ENCODE peak calls at places on chromosomes 7 and 10, in ten cellular contexts. X, P, T, I, U, Q, F, D, H and Y are unnamed samples.

GRCh38 chr10:49592726-49593563 is 17.2 kb upstream of the SLC18A3 start:
- DNase-seq in U (no peak), X (peak; percentile 60), D (peak; percentile 77), F (peak; percentile 65), T (no peak), H (peak; percentile 52), I (peak; percentile 80), P (peak; percentile 74), Q (peak; percentile 55), Y (peak; percentile 67)

GRCh38 chr7:100875356-100875751 is 451 bp downstream of the SRRT start:
- DNase-seq in U (no peak), H (peak; percentile 47), F (no peak), P (peak; percentile 53), D (peak; percentile 47), T (peak; percentile 45), X (no peak), Q (no peak), I (peak; percentile 60), Y (no peak)

GRCh38 chr10:121461307-121461706 is 136.9 kb downstream of the FGFR2 start:
- DNase-seq in I (no peak), F (no peak), X (no peak), H (no peak), D (no peak), Q (no peak), U (no peak), P (no peak), T (no peak), Y (no peak)

GRCh38 chr7:48280100-48280499 is 108.8 kb downstream of the ABCA13 start:
- DNase-seq in F (no peak), T (no peak), D (no peak), X (no peak), H (no peak), Q (no peak), I (no peak), U (no peak), P (peak; percentile 65), Y (peak; percentile 74)

GRCh38 chr7:134419875-134420274 is 39.0 kb downstream of the AKR1B1 start:
- DNase-seq in P (peak; percentile 32), T (no peak), I (no peak), F (no peak), X (no peak), Q (no peak), U (no peak), D (no peak), H (no peak), Y (no peak)

GRCh38 chr10:5283305-5284158 is 81.2 kb upstream of the UCN3 start:
- DNase-seq in H (peak; percentile 81), X (no peak), F (peak; percentile 72), Q (peak; percentile 30), U (no peak), T (peak; percentile 58), I (peak; percentile 74), D (peak; percentile 77), P (peak; percentile 81), Y (peak; percentile 40)

GRCh38 chr7:134108803-134109202 is 18.3 kb upstream of the LRGUK start:
- DNase-seq in H (no peak), F (no peak), X (no peak), T (no peak), U (no peak), Q (no peak), I (no peak), P (no peak), D (no peak), Y (no peak)

GRCh38 chr7:86833360-86833759 is 189.7 kb downstream of the GRM3 start:
- DNase-seq in P (no peak), U (no peak), D (no peak), I (no peak), Q (no peak), H (peak; percentile 38), X (no peak), T (no peak), F (no peak), Y (no peak)

GRCh38 chr7:17041324-17041723 is 159.5 kb upstream of the AGR3 start:
- DNase-seq in D (no peak), U (no peak), I (no peak), H (no peak), T (no peak), P (peak; percentile 87), Q (no peak), X (no peak), F (no peak), Y (no peak)

GRCh38 chr7:26653430-26653911 is 210.9 kb downstream of the SKAP2 start:
- DNase-seq in D (no peak), T (no peak), U (no peak), I (peak; percentile 9), P (no peak), X (no peak), F (peak; percentile 37), Q (no peak), H (peak; percentile 82), Y (no peak)

GRCh38 chr7:82050792-82051191 is 280.9 kb upstream of the HGF start:
- DNase-seq in Q (no peak), F (no peak), I (peak; percentile 23), T (no peak), H (no peak), X (peak; percentile 46), P (peak; percentile 85), U (no peak), D (no peak), Y (peak; percentile 30)

GRCh38 chr10:110775022-110775379 is 96.7 kb upstream of the PDCD4 start:
- DNase-seq in T (no peak), P (no peak), X (peak; percentile 12), F (no peak), H (no peak), D (no peak), U (no peak), I (peak; percentile 63), Q (no peak), Y (no peak)

GRCh38 chr7:65448824-65449504 is 75.3 kb downstream of the ZNF92 start:
- DNase-seq in I (no peak), H (no peak), U (no peak), T (no peak), F (no peak), X (no peak), D (no peak), P (peak; percentile 89), Q (no peak), Y (peak; percentile 12)

GRCh38 chr10:124455441-124455840 is 5.6 kb upstream of the NKX1-2 start:
- DNase-seq in F (no peak), T (no peak), H (no peak), D (no peak), P (no peak), Q (no peak), U (no peak), X (no peak), I (no peak), Y (no peak)
- H3K27me3 ChIP-seq in F (peaks cover 11% of the 10 kb centered on the region), T (peaks cover 64% of the 10 kb centered on the region), H (peaks cover 9% of the 10 kb centered on the region), D (peaks cover 89% of the 10 kb centered on the region), P (peaks cover 50% of the 10 kb centered on the region), Q (peaks cover 11% of the 10 kb centered on the region), U (no peaks in the 10 kb centered on the region), X (peaks cover 36% of the 10 kb centered on the region), I (peaks cover 57% of the 10 kb centered on the region), Y (peaks cover 14% of the 10 kb centered on the region)

DNA sequence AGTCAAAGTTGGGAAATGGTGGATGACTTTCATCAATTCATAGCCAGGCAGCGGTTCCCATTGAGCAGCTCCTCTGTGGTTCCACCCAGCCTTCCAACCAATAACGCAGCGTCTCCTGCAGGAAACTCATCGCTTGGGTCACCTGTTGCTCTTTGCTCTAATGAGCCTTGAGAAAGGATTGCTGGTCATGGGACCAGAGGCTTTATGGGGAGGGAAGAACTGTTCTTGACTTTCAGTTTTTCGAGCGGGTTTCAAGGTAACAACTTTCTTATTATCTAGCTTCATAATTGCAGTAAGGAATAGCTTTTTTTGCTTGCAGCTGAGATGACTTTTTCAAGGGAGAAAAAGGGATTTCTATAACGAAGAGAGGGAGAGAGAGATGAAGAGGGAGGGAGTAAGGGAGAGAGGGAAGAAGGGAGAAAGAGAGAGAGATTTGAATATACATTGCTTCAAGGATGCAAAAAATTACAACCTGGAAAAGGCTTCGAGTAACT is 405 bp upstream of the ENTPD1 start:
- DNase-seq in P (no peak), H (peak; percentile 56), X (no peak), Q (no peak), D (peak; percentile 15), F (peak; percentile 27), I (peak; percentile 65), U (no peak), T (peak; percentile 29), Y (no peak)
- H3K4me3 ChIP-seq in P (no peak overlapping the region), H (no peak overlapping the region), X (no peak overlapping the region), Q (no peak overlapping the region), D (peak overlapping the region; percentile 38), F (peak overlapping the region; percentile 29), I (peak overlapping the region; percentile 9), U (peak overlapping the region; percentile 88), T (peak overlapping the region; percentile 65), Y (no peak overlapping the region)

GRCh38 chr7:140023728-140024127 is 39.0 kb downstream of the PARP12 start:
- DNase-seq in I (no peak), H (no peak), X (no peak), T (no peak), Q (no peak), P (no peak), U (no peak), F (no peak), D (no peak), Y (no peak)

GRCh38 chr7:140022582-140023211 is 40.1 kb downstream of the PARP12 start:
- DNase-seq in U (no peak), D (no peak), F (no peak), T (no peak), X (no peak), Q (no peak), I (no peak), H (peak; percentile 67), P (no peak), Y (no peak)

GRCh38 chr7:140025814-140026433 is 36.8 kb downstream of the PARP12 start:
- DNase-seq in X (no peak), F (no peak), P (no peak), T (no peak), I (no peak), U (no peak), Q (no peak), D (no peak), H (no peak), Y (no peak)

GRCh38 chr7:140025241-140025640 is 37.5 kb downstream of the PARP12 start:
- DNase-seq in I (no peak), P (no peak), D (no peak), F (no peak), U (no peak), H (no peak), T (no peak), Q (no peak), X (no peak), Y (no peak)

DNA sequence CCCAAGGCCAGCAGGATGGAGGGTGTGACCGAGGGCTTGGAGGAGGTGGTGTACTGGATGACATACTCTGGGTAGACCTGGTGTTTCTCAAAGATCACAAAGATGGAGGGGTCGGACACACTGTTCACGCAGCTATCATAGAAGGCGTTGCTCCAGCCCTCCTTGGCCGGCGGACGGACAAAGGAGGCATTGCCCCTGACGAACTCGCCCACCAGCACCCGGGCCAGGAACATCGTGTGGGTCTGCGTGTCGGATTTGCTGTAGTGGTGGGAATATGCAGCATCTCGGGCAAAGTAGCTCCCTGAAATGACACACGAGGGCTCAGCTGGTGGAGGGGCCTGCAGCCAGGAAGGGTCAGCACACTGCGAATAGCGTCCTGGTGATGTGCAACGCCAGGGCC is 38.2 kb downstream of the PARP12 start:
- DNase-seq in D (no peak), H (no peak), X (no peak), Q (no peak), U (no peak), I (no peak), F (no peak), P (no peak), T (no peak), Y (no peak)
- H3K36me3 ChIP-seq in D (no peaks in the 10 kb centered on the region), H (no peaks in the 10 kb centered on the region), X (no peaks in the 10 kb centered on the region), Q (no peaks in the 10 kb centered on the region), U (peaks cover 8% of the 10 kb centered on the region), I (no peaks in the 10 kb centered on the region), F (no peaks in the 10 kb centered on the region), P (no peaks in the 10 kb centered on the region), T (peaks cover 66% of the 10 kb centered on the region), Y (no peaks in the 10 kb centered on the region)

GRCh38 chr10:71497802-71498326 is 101.1 kb downstream of the CDH23 start:
- DNase-seq in F (no peak), T (no peak), D (no peak), X (no peak), U (no peak), Q (no peak), H (no peak), P (no peak), I (no peak), Y (no peak)
- H3K27me3 ChIP-seq in F (no peaks in the 10 kb centered on the region), T (no peaks in the 10 kb centered on the region), D (peaks cover 8% of the 10 kb centered on the region), X (peaks cover 7% of the 10 kb centered on the region), U (peaks cover 1% of the 10 kb centered on the region), Q (no peaks in the 10 kb centered on the region), H (no peaks in the 10 kb centered on the region), P (peaks cover 42% of the 10 kb centered on the region), I (no peaks in the 10 kb centered on the region), Y (no peaks in the 10 kb centered on the region)